ENCODE peak calls at places on chromosomes 5 and 9, in four cellular contexts. X is GM12878, L is HepG2, U is K562. R is an unnamed sample.

GRCh38 chr5:113574417-113574816 is 60.9 kb downstream of the YTHDC2 start:
- DNase-seq in X (no peak), L (no peak), U (peak), R (no peak)

GRCh38 chr5:35838370-35839042 is 18.2 kb upstream of the IL7R start:
- DNase-seq in X (no peak), L (no peak), U (no peak), R (no peak)

GRCh38 chr9:126472446-126472845 is 141.3 kb upstream of the LMX1B start:
- DNase-seq in X (no peak), L (no peak), U (no peak), R (no peak)

GRCh38 chr9:91119679-91120078 is 242.0 kb downstream of the AUH start:
- DNase-seq in X (no peak), L (no peak), U (no peak), R (no peak)

GRCh38 chr9:137064027-137064879 is 6.1 kb downstream of the SAPCD2 start:
- DNase-seq in X (no peak), L (peak), U (peak), R (peak)

GRCh38 chr9:93258419-93258817 is 74.5 kb downstream of the WNK2 start:
- DNase-seq in X (no peak), L (no peak), U (no peak), R (no peak)

GRCh38 chr9:84315278-84315877 is 25.2 kb downstream of the SLC28A3 start:
- DNase-seq in X (no peak), L (peak), U (peak), R (peak)

GRCh38 chr5:79694652-79695051 is 5.0 kb downstream of the CMYA5 start:
- DNase-seq in X (no peak), L (no peak), U (peak), R (peak)

GRCh38 chr5:116900793-116901192 is 326.2 kb upstream of the SEMA6A start:
- DNase-seq in X (no peak), L (no peak), U (no peak), R (no peak)

GRCh38 chr5:67238191-67238590 is 41.6 kb upstream of the CD180 start:
- DNase-seq in X (no peak), L (no peak), U (no peak), R (no peak)

GRCh38 chr5:55570026-55570425 is 35.3 kb upstream of the PLPP1 start:
- DNase-seq in X (no peak), L (no peak), U (no peak), R (peak)

GRCh38 chr9:128341435-128341849 is 1.1 kb downstream of the SLC27A4 start:
- DNase-seq in X (no peak), L (peak), U (peak), R (peak)

GRCh38 chr9:81490605-81491331 is 198.6 kb downstream of the TLE1 start:
- DNase-seq in X (no peak), L (no peak), U (no peak), R (no peak)

GRCh38 chr9:130905125-130905901 is 8.7 kb upstream of the QRFP start:
- DNase-seq in X (no peak), L (no peak), U (peak), R (no peak)

GRCh38 chr5:157718529-157718928 is 12.7 kb upstream of the THG1L start:
- DNase-seq in X (peak), L (peak), U (peak), R (peak)

GRCh38 chr5:104344809-104345512 is 782.4 kb upstream of the NUDT12 start:
- DNase-seq in X (no peak), L (peak), U (no peak), R (no peak)

GRCh38 chr5:103271570-103272289 is 13.2 kb downstream of the MACIR start:
- DNase-seq in X (no peak), L (no peak), U (no peak), R (no peak)

GRCh38 chr5:135377751-135378680 is 21.0 kb downstream of the MACROH2A1 start:
- DNase-seq in X (no peak), L (no peak), U (no peak), R (no peak)

GRCh38 chr9:81729141-81729540 is 39.8 kb upstream of the TLE1 start:
- DNase-seq in X (peak), L (no peak), U (no peak), R (no peak)

GRCh38 chr5:122704247-122705036 is 70.4 kb upstream of the SNX2 start:
- DNase-seq in X (no peak), L (peak), U (peak), R (peak)

GRCh38 chr9:117868594-117868993 is 164.4 kb downstream of the TLR4 start:
- DNase-seq in X (no peak), L (no peak), U (no peak), R (no peak)

GRCh38 chr9:77066388-77066787 is 46.9 kb downstream of the FOXB2 start:
- DNase-seq in X (no peak), L (no peak), U (no peak), R (no peak)

GRCh38 chr5:77828445-77828844 is 52.3 kb upstream of the TBCA start:
- DNase-seq in X (no peak), L (no peak), U (no peak), R (no peak)

GRCh38 chr5:122126711-122127385 is 2.5 kb upstream of the ZNF474 start:
- DNase-seq in X (no peak), L (no peak), U (no peak), R (peak)

GRCh38 chr9:6218099-6218502 is 2.5 kb downstream of the IL33 start:
- DNase-seq in X (no peak), L (no peak), U (no peak), R (peak)

GRCh38 chr9:86978986-86979385 is 31.7 kb upstream of the GAS1 start:
- DNase-seq in X (no peak), L (no peak), U (no peak), R (no peak)

GRCh38 chr5:179758905-179759304 is 26.3 kb downstream of the MAML1 start:
- DNase-seq in X (no peak), L (no peak), U (no peak), R (no peak)

GRCh38 chr5:88884435-88884877 is 1.5 kb upstream of the MEF2C start:
- DNase-seq in X (no peak), L (no peak), U (peak), R (no peak)

GRCh38 chr9:2014148-2014547 is 999 bp upstream of the SMARCA2 start:
- DNase-seq in X (no peak), L (no peak), U (no peak), R (no peak)

GRCh38 chr9:69086312-69086711 is 50.8 kb downstream of the FXN start:
- DNase-seq in X (no peak), L (peak), U (no peak), R (peak)

GRCh38 chr9:76379494-76379893 is 14.7 kb downstream of the RFK start:
- DNase-seq in X (no peak), L (no peak), U (no peak), R (no peak)

GRCh38 chr5:171808453-171808852 is 22.8 kb downstream of the SMIM23 start:
- DNase-seq in X (no peak), L (no peak), U (no peak), R (no peak)

GRCh38 chr5:120734033-120734432 is 269.9 kb downstream of the PRR16 start:
- DNase-seq in X (no peak), L (no peak), U (no peak), R (peak)

GRCh38 chr5:86617756-86618577 is at the start of gene COX7C:
- DNase-seq in X (peak), L (peak), U (peak), R (peak)

GRCh38 chr5:86617309-86617755 is 409 bp upstream of the COX7C start:
- DNase-seq in X (no peak), L (no peak), U (no peak), R (no peak)

DNA sequence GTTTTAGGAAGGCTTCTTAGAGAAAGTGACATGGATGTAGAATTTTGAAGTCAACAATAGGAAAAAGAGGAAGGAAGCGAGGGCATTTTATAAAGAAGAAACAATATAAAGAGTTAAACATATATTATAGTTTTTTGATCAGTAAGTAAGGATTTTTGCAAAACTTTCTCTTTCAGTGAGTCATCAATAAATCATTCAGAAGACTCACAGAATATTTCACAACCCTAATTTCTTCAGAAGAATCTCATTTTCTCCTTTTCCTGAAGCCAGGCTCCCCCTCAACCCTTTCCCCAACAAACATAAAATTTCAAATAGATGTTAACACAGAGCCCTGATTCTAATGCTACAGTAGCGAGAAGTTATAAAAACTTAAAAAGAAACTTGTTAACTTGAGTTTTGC is 4.3 kb upstream of the COX7C start:
- DNase-seq in X (no peak), L (no peak), U (no peak), R (no peak)
- TF ChIP-seq CREB1 in X (no peak), L (no peak), U (no peak), R (no peak)

DNA sequence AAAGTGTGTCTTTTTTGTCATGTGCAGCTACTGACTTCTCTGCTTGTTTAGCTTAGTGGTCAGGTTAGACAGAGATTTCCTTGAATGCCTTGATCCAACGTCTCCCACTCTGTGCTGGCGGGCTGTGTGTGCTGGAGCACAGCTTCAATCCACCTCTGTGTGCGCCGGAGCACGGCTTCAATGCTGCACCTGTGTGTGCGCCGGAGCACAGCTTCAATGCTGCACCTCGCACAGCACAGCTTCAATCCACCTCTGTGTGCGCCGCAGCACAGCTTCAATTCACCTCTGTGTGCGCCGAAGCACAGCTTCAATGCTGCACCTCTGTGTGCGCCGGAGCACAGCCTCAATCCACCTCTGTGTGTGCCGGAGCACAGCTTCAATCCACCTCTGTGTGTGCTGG is 69.0 kb upstream of the PHYKPL start:
- DNase-seq in X (no peak), L (no peak), U (no peak), R (no peak)
- TF ChIP-seq JUNB in X (no peak), L (no peak), U (no peak), R (no peak)

GRCh38 chr5:27494845-27495244 is 456.5 kb upstream of the CDH9 start:
- DNase-seq in X (no peak), L (no peak), U (no peak), R (no peak)
- TF ChIP-seq CREB1 in X (no peak), L (no peak), U (no peak), R (no peak)

DNA sequence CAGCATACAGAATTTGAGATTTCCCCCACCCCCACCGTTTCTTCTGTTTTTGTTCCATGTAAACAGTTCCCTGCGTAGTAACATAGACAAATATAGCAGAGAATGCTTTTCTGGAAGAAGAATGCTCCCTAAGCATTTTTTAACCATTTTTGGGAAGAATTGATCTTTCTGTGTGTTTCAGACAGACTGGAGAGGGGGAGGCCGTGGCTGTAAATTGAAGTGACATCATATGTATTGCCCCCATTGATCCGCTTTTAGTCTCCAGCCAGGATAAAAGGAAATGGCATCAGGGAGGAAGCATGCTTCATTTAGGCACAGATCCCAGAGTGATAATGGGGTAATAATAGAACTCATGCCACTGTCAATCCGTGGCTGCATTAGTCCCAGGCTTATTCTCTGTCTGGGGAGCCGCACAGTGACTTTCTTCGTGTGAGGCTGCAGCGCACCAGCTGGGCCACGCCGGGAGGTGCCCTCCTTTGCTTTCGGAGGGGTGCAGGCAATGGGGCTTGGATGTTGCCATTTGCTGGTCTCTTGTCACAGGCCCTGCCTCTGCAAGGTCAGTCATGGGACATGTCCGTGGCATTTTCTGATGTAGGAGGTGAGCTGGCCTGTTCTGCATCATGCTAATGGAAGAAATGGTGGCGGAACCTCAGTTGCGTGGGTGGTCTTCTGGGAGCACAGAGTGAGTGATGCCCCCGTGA is 261.5 kb downstream of the FANCC start:
- DNase-seq in X (no peak), L (no peak), U (no peak), R (no peak)
- TF ChIP-seq JUNB in X (no peak), L (no peak), U (no peak), R (no peak)

R was measured in GM23338.